ENCODE peak calls at places on chromosomes 6 and 20, in five cellular contexts. I, F, W, Q and J are unnamed samples.

GRCh38 chr6:7468382-7469081 is 72.9 kb upstream of the DSP start:
- DNase-seq in W (no peak), Q (peak; percentile 10), I (no peak), F (peak; percentile 20), J (no peak)

GRCh38 chr6:105818505-105818904 is 267.6 kb upstream of the PRDM1 start:
- DNase-seq in W (no peak), I (no peak), Q (no peak), F (no peak), J (no peak)

GRCh38 chr6:38708483-38708882 is 5.5 kb upstream of the GLO1 start:
- DNase-seq in I (no peak), F (no peak), W (no peak), Q (peak; percentile 25), J (no peak)

GRCh38 chr6:41071501-41071922 is 644 bp downstream of the OARD1 start:
- DNase-seq in F (no peak), Q (no peak), I (no peak), W (no peak), J (no peak)

GRCh38 chr6:161101517-161101916 is 109.9 kb downstream of the MAP3K4 start:
- DNase-seq in Q (no peak), I (peak; percentile 18), W (no peak), F (no peak), J (no peak)

GRCh38 chr6:64504509-64504908 is 868.9 kb downstream of the PHF3 start:
- DNase-seq in F (no peak), W (no peak), Q (peak; percentile 21), I (no peak), J (no peak)

GRCh38 chr6:33249732-33250625 is 21.7 kb downstream of the VPS52 start:
- DNase-seq in W (no peak), Q (peak; percentile 91), F (peak; percentile 46), I (no peak), J (no peak)

GRCh38 chr6:56437171-56437900 is 190.0 kb upstream of the COL21A1 start:
- DNase-seq in F (no peak), W (no peak), I (no peak), Q (no peak), J (no peak)

GRCh38 chr20:50061151-50062005 is 51.6 kb downstream of the UBE2V1 start:
- DNase-seq in Q (no peak), I (no peak), W (no peak), F (no peak), J (no peak)